ENCODE peak calls at places on chromosome 22, in four cellular contexts. One of them, this sample, is unnamed.

GRCh38 chr22:31248138-31248745 is 36.1 kb downstream of the LIMK2 start:
- DNase-seq in transverse colon: peak; percentile 52
- DNase-seq in GM12891: peak; percentile 55
- DNase-seq in suprapubic skin: peak; percentile 76
- DNase-seq in this sample: no peak

GRCh38 chr22:41912338-41913039 is 2.4 kb downstream of the SHISA8 start:
- DNase-seq in transverse colon: no peak
- DNase-seq in GM12891: no peak
- DNase-seq in suprapubic skin: peak; percentile 53
- DNase-seq in this sample: no peak

GRCh38 chr22:46354176-46354992 is 18.9 kb downstream of the TRMU start:
- DNase-seq in transverse colon: peak; percentile 6
- DNase-seq in GM12891: no peak
- DNase-seq in suprapubic skin: no peak
- DNase-seq in this sample: no peak

GRCh38 chr22:30866811-30867271 is 101.7 kb downstream of the MORC2 start:
- DNase-seq in transverse colon: no peak
- DNase-seq in GM12891: peak; percentile 43
- DNase-seq in suprapubic skin: peak; percentile 16
- DNase-seq in this sample: peak; percentile 32

GRCh38 chr22:37784829-37785495 is 22.8 kb upstream of the GCAT start:
- DNase-seq in transverse colon: peak; percentile 84
- DNase-seq in GM12891: no peak
- DNase-seq in suprapubic skin: no peak
- DNase-seq in this sample: no peak

GRCh38 chr22:42376721-42377177 is 55.5 kb downstream of the NFAM1 start:
- DNase-seq in transverse colon: peak; percentile 58
- DNase-seq in GM12891: no peak
- DNase-seq in suprapubic skin: peak; percentile 96
- DNase-seq in this sample: no peak

GRCh38 chr22:38106814-38107578 is 3.5 kb downstream of the BAIAP2L2 start:
- DNase-seq in transverse colon: no peak
- DNase-seq in GM12891: no peak
- DNase-seq in suprapubic skin: no peak
- DNase-seq in this sample: no peak

GRCh38 chr22:21445437-21446127 is 21.6 kb upstream of the TMEM191C start:
- DNase-seq in transverse colon: no peak
- DNase-seq in GM12891: no peak
- DNase-seq in suprapubic skin: no peak
- DNase-seq in this sample: no peak

GRCh38 chr22:39893526-39893925 is at the start of gene ENTHD1:
- DNase-seq in transverse colon: no peak
- DNase-seq in GM12891: no peak
- DNase-seq in suprapubic skin: no peak
- DNase-seq in this sample: no peak

GRCh38 chr22:32226236-32227119 is 21.6 kb upstream of the RFPL2 start:
- DNase-seq in transverse colon: no peak
- DNase-seq in GM12891: no peak
- DNase-seq in suprapubic skin: no peak
- DNase-seq in this sample: no peak

GRCh38 chr22:42926034-42926433 is 69.0 kb upstream of the ARFGAP3 start:
- DNase-seq in transverse colon: no peak
- DNase-seq in GM12891: no peak
- DNase-seq in suprapubic skin: no peak
- DNase-seq in this sample: no peak

GRCh38 chr22:47146941-47147340 is 384.5 kb downstream of the TBC1D22A start:
- DNase-seq in transverse colon: no peak
- DNase-seq in GM12891: no peak
- DNase-seq in suprapubic skin: no peak
- DNase-seq in this sample: no peak

GRCh38 chr22:37601540-37602442 is 6.8 kb upstream of the GGA1 start:
- DNase-seq in transverse colon: peak; percentile 69
- DNase-seq in GM12891: no peak
- DNase-seq in suprapubic skin: no peak
- DNase-seq in this sample: no peak

GRCh38 chr22:21771631-21771976 is 36.0 kb upstream of the YPEL1 start:
- DNase-seq in transverse colon: no peak
- DNase-seq in GM12891: no peak
- DNase-seq in suprapubic skin: peak; percentile 15
- DNase-seq in this sample: no peak

GRCh38 chr22:32050678-32051515 is 7.8 kb downstream of the SLC5A1 start:
- DNase-seq in transverse colon: no peak
- DNase-seq in GM12891: no peak
- DNase-seq in suprapubic skin: peak; percentile 65
- DNase-seq in this sample: no peak

GRCh38 chr22:45504703-45505341 is 2.1 kb downstream of the FBLN1 start:
- DNase-seq in transverse colon: no peak
- DNase-seq in GM12891: no peak
- DNase-seq in suprapubic skin: no peak
- DNase-seq in this sample: no peak

GRCh38 chr22:39083212-39084165 is 6.4 kb downstream of the APOBEC3G start:
- DNase-seq in transverse colon: no peak
- DNase-seq in GM12891: no peak
- DNase-seq in suprapubic skin: no peak
- DNase-seq in this sample: no peak

GRCh38 chr22:31818481-31819392 is 64.9 kb downstream of the DEPDC5 start:
- DNase-seq in transverse colon: no peak
- DNase-seq in GM12891: no peak
- DNase-seq in suprapubic skin: no peak
- DNase-seq in this sample: no peak

GRCh38 chr22:46922037-46922436 is 159.6 kb downstream of the TBC1D22A start:
- DNase-seq in transverse colon: no peak
- DNase-seq in GM12891: no peak
- DNase-seq in suprapubic skin: no peak
- DNase-seq in this sample: no peak

GRCh38 chr22:31295831-31296230 is 3.5 kb upstream of the PIK3IP1 start:
- DNase-seq in transverse colon: no peak
- DNase-seq in GM12891: no peak
- DNase-seq in suprapubic skin: no peak
- DNase-seq in this sample: no peak

GRCh38 chr22:22201185-22201924 is 43.2 kb upstream of the VPREB1 start:
- DNase-seq in transverse colon: peak; percentile 64
- DNase-seq in GM12891: peak; percentile 53
- DNase-seq in suprapubic skin: no peak
- DNase-seq in this sample: peak; percentile 60

GRCh38 chr22:38868886-38869381 is 3.1 kb downstream of the CBX6 start:
- DNase-seq in transverse colon: peak; percentile 82
- DNase-seq in GM12891: peak; percentile 76
- DNase-seq in suprapubic skin: peak; percentile 82
- DNase-seq in this sample: peak; percentile 81

GRCh38 chr22:43233529-43233928 is 46.6 kb upstream of the TTLL12 start:
- DNase-seq in transverse colon: no peak
- DNase-seq in GM12891: no peak
- DNase-seq in suprapubic skin: no peak
- DNase-seq in this sample: no peak

GRCh38 chr22:26536056-26536761 is 23.9 kb upstream of the TFIP11 start:
- DNase-seq in transverse colon: no peak
- DNase-seq in GM12891: no peak
- DNase-seq in suprapubic skin: no peak
- DNase-seq in this sample: no peak

GRCh38 chr22:22245256-22245909 is 797 bp downstream of the VPREB1 start:
- DNase-seq in transverse colon: no peak
- DNase-seq in GM12891: no peak
- DNase-seq in suprapubic skin: no peak
- DNase-seq in this sample: no peak

GRCh38 chr22:37735054-37735453 is 38.2 kb downstream of the TRIOBP start:
- DNase-seq in transverse colon: no peak
- DNase-seq in GM12891: no peak
- DNase-seq in suprapubic skin: no peak
- DNase-seq in this sample: no peak

GRCh38 chr22:48140261-48140660 is 1377.8 kb downstream of the TBC1D22A start:
- DNase-seq in transverse colon: no peak
- DNase-seq in GM12891: no peak
- DNase-seq in suprapubic skin: no peak
- DNase-seq in this sample: no peak

GRCh38 chr22:45717787-45718186 is 46.2 kb downstream of the ATXN10 start:
- DNase-seq in transverse colon: no peak
- DNase-seq in GM12891: no peak
- DNase-seq in suprapubic skin: no peak
- DNase-seq in this sample: no peak

GRCh38 chr22:22080270-22080669 is 97.7 kb upstream of the TOP3B start:
- DNase-seq in transverse colon: no peak
- DNase-seq in GM12891: no peak
- DNase-seq in suprapubic skin: no peak
- DNase-seq in this sample: no peak

GRCh38 chr22:32378703-32379272 is 21.1 kb downstream of the RFPL3 start:
- DNase-seq in transverse colon: peak; percentile 22
- DNase-seq in GM12891: no peak
- DNase-seq in suprapubic skin: no peak
- DNase-seq in this sample: no peak

GRCh38 chr22:24153959-24154358 is 27.3 kb upstream of the SUSD2 start:
- DNase-seq in transverse colon: no peak
- DNase-seq in GM12891: no peak
- DNase-seq in suprapubic skin: no peak
- DNase-seq in this sample: no peak

GRCh38 chr22:35480143-35480542 is 60.5 kb upstream of the RASD2 start:
- DNase-seq in transverse colon: peak; percentile 71
- DNase-seq in GM12891: no peak
- DNase-seq in suprapubic skin: no peak
- DNase-seq in this sample: no peak

GRCh38 chr22:35475545-35475944 is 65.1 kb upstream of the RASD2 start:
- DNase-seq in transverse colon: no peak
- DNase-seq in GM12891: no peak
- DNase-seq in suprapubic skin: no peak
- DNase-seq in this sample: no peak

GRCh38 chr22:35479359-35479758 is 61.3 kb upstream of the RASD2 start:
- DNase-seq in transverse colon: no peak
- DNase-seq in GM12891: no peak
- DNase-seq in suprapubic skin: no peak
- DNase-seq in this sample: no peak

GRCh38 chr22:35476341-35476740 is 64.3 kb upstream of the RASD2 start:
- DNase-seq in transverse colon: no peak
- DNase-seq in GM12891: no peak
- DNase-seq in suprapubic skin: no peak
- DNase-seq in this sample: no peak

DNA sequence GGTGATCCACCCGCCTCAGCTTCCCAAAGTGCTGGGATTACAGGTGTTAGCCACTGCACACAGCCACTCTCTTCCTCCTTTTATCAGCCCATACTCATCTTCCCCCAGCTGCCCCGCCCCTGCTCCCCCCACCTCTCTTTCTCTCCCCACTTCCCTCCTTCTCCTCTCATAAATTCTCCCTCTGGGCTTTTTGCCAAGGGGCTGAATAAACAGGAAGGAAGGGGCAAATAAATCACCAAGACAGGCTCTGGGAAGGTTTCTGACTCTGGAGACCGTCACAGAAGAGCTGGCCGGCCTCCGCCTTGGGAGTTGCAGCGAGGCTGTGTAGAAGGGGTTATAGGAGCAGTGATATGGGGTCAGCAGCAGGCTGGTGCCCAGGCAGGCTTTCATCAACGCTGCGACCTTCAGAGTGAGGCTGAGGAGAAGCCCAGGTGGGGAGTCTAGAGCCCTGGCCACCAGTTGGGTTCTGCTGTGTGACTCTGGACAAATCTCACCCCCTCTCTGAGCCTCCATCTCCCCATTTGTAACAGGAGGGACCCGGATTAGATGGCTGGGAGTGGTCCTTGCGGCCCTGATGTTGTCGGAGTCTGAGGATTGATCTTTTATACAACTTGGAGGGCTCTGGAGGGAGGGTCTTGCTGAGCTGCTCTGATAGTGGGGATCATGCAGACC is 62.6 kb upstream of the RASD2 start:
- DNase-seq in transverse colon: peak; percentile 72
- DNase-seq in GM12891: no peak
- DNase-seq in suprapubic skin: no peak
- DNase-seq in this sample: no peak
- TF ChIP-seq POLR2AphosphoS5 in transverse colon: peak; percentile 85
- TF ChIP-seq POLR2AphosphoS5 in GM12891: no peak
- TF ChIP-seq POLR2AphosphoS5 in suprapubic skin: no peak
- TF ChIP-seq POLR2AphosphoS5 in this sample: no peak

DNA sequence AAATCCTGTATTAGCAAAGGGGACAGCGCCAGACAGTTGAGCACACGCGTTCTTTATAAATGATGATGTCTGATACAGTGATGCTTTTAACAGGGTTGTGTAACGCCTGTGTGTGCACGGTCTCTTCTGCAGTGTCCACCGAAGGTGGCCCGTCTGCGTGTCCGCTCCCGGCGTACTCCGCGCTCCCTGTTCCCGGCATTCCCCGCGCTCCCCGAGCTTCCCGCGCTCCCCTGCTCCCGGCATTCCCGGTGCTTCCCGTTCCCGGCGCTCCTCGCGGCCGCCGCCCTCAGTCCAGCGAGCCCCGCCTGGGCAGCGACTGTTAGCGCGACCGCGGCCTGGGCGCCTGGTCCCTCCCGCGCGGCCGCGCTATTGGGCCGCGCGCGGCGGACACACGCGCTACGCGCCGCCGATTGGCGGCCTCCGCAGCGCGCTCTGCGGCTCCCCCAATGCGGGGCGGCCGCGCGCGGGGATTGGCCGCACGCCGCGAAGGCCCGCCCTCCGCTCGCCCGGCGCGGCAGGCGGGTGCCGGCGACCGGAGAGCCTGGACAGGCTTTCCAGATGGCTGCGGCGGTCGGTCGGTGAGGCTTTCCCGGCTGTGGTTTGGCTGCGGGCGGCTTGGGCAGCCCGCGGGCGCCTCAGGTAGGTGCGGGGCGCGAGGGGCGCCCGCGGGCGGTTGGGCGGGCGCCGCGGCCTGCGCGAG is at the start of gene DGCR8:
- DNase-seq in transverse colon: peak; percentile 94
- DNase-seq in GM12891: peak; percentile 98
- DNase-seq in suprapubic skin: peak; percentile 93
- DNase-seq in this sample: peak; percentile 98
- TF ChIP-seq POLR2A in transverse colon: peak; percentile 50
- TF ChIP-seq POLR2A in GM12891: no peak
- TF ChIP-seq POLR2A in suprapubic skin: no peak
- TF ChIP-seq POLR2A in this sample: peak; percentile 80

DNA sequence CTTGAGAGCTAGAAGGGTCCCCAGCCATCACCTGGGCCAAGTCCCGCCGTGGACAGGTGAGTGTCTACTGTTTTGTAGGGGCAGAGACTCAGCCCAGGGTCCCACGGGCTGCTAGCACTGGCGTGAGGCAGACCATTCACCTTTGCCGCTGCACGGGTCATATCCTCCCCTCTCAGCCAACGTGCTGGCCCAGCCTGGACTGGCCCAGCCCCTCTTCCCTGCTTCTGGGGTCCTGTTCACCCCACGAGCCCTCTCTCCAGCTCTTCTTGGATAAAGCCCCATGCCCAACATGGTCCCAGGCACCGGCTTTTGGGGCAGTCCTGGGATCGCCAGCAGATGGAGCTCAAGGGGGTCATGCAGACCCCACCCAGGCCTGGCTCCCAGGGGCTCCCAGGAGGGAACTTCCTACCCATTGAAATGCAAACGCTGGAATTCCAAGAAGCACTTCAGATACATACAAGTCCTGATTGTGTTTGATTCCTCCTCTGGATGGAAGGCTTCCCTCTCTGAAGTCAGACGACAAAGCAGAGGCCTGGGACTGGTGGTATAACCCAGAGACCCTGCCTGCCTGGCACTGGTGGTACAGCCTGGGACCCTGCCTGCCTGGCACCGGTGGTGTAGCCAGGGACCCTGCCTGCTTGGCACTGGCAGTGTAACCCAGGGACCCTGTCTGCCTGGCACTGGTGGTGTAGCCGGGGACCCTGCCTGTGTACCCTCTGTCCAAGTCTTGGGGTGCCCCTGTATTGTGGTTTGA is 8.9 kb upstream of the SEPTIN5 start:
- DNase-seq in transverse colon: no peak
- DNase-seq in GM12891: peak; percentile 3
- DNase-seq in suprapubic skin: no peak
- DNase-seq in this sample: no peak
- TF ChIP-seq POLR2AphosphoS5 in transverse colon: no peak
- TF ChIP-seq POLR2AphosphoS5 in GM12891: no peak
- TF ChIP-seq POLR2AphosphoS5 in suprapubic skin: no peak
- TF ChIP-seq POLR2AphosphoS5 in this sample: no peak

GRCh38 chr22:50249382-50250248 is 1.4 kb downstream of the HDAC10 start:
- DNase-seq in transverse colon: no peak
- DNase-seq in GM12891: no peak
- DNase-seq in suprapubic skin: no peak
- DNase-seq in this sample: no peak
- TF ChIP-seq POLR2A in transverse colon: no peak
- TF ChIP-seq POLR2A in GM12891: no peak
- TF ChIP-seq POLR2A in suprapubic skin: no peak
- TF ChIP-seq POLR2A in this sample: no peak

This sample was measured in GM12892.